ENCODE peak calls at places on chromosomes 4 and X, in nine cellular contexts. T is GM12891, H is stomach, V is suprapubic skin, Q is K562, I is spleen, G is HCT116, E is GM23338, N is GM12878. Z is an unnamed sample.

GRCh38 chr4:11741190-11741652 is 312.5 kb upstream of the HS3ST1 start:
- DNase-seq in E (no peak), H (no peak), Q (no peak), T (no peak), V (no peak), N (no peak), G (no peak), I (no peak), Z (no peak)

GRCh38 chrX:140091276-140091886 is 126.1 kb upstream of the CXorf66 start:
- DNase-seq in E (peak; percentile 51), I (peak; percentile 81), V (no peak), H (peak; percentile 36), G (no peak), N (no peak), Q (peak; percentile 48), T (peak; percentile 3), Z (peak; percentile 8)

GRCh38 chrX:21369613-21370012 is 4.6 kb upstream of the CNKSR2 start:
- DNase-seq in E (no peak), G (no peak), V (no peak), T (no peak), N (no peak), Q (no peak), H (no peak), I (no peak), Z (no peak)

GRCh38 chr4:8435656-8436121 is 4.8 kb downstream of the ACOX3 start:
- DNase-seq in H (peak; percentile 36), G (no peak), T (peak; percentile 44), E (peak; percentile 18), Q (peak; percentile 81), I (no peak), N (peak; percentile 62), V (no peak), Z (peak; percentile 22)

GRCh38 chrX:143837444-143837843 is 46.4 kb upstream of the UBE2NL start:
- DNase-seq in H (no peak), N (no peak), E (no peak), T (no peak), Q (no peak), I (peak; percentile 57), G (no peak), V (no peak), Z (no peak)

GRCh38 chr4:185222598-185222997 is 13.2 kb downstream of the SNX25 start:
- DNase-seq in I (no peak), E (no peak), T (no peak), N (no peak), G (no peak), Q (no peak), H (no peak), V (no peak), Z (no peak)

GRCh38 chrX:7074135-7074907 is 73.2 kb upstream of the STS start:
- DNase-seq in Q (no peak), V (no peak), I (no peak), T (no peak), H (peak; percentile 63), N (no peak), E (no peak), G (no peak), Z (no peak)

GRCh38 chr4:742742-743311 is 37.2 kb downstream of the PCGF3 start:
- DNase-seq in H (peak; percentile 72), I (peak; percentile 93), T (peak; percentile 97), V (no peak), Q (peak; percentile 76), G (peak; percentile 13), E (peak; percentile 80), N (no peak), Z (peak; percentile 72)

GRCh38 chr4:126530996-126531585 is 1101.7 kb upstream of the INTU start:
- DNase-seq in N (no peak), T (no peak), V (no peak), H (no peak), E (no peak), I (no peak), G (no peak), Q (no peak), Z (no peak)

GRCh38 chrX:23332888-23333821 is 1.5 kb upstream of the PTCHD1 start:
- DNase-seq in Q (no peak), E (peak; percentile 20), N (no peak), H (no peak), V (no peak), T (no peak), G (no peak), I (no peak), Z (peak; percentile 7)
- TF ChIP-seq POLR2AphosphoS5 in Q (no peak), E (no peak), N (no peak), H (no peak), V (no peak), T (no peak), G (no peak), I (no peak), Z (no peak)

GRCh38 chr4:98275129-98275528 is 13.9 kb downstream of the RAP1GDS1 start:
- DNase-seq in N (no peak), V (no peak), Q (no peak), I (no peak), G (no peak), T (no peak), H (no peak), E (no peak), Z (no peak)
- TF ChIP-seq POLR2AphosphoS5 in N (no peak), V (no peak), Q (no peak), I (no peak), G (no peak), T (no peak), H (no peak), E (no peak), Z (no peak)

GRCh38 chrX:29693912-29694311 is 521.5 kb upstream of the MAGEB2 start:
- DNase-seq in Q (no peak), V (no peak), N (no peak), H (no peak), T (no peak), E (no peak), I (no peak), G (no peak), Z (no peak)
- TF ChIP-seq POLR2AphosphoS5 in Q (no peak), V (no peak), N (no peak), H (no peak), T (no peak), E (no peak), I (no peak), G (no peak), Z (no peak)

GRCh38 chr4:119286377-119287002 is 35.4 kb downstream of the FABP2 start:
- DNase-seq in E (peak; percentile 46), T (no peak), G (peak; percentile 47), H (no peak), N (no peak), I (no peak), V (no peak), Q (peak; percentile 56), Z (no peak)
- TF ChIP-seq POLR2AphosphoS5 in E (no peak), T (no peak), G (no peak), H (no peak), N (no peak), I (no peak), V (no peak), Q (no peak), Z (no peak)

DNA sequence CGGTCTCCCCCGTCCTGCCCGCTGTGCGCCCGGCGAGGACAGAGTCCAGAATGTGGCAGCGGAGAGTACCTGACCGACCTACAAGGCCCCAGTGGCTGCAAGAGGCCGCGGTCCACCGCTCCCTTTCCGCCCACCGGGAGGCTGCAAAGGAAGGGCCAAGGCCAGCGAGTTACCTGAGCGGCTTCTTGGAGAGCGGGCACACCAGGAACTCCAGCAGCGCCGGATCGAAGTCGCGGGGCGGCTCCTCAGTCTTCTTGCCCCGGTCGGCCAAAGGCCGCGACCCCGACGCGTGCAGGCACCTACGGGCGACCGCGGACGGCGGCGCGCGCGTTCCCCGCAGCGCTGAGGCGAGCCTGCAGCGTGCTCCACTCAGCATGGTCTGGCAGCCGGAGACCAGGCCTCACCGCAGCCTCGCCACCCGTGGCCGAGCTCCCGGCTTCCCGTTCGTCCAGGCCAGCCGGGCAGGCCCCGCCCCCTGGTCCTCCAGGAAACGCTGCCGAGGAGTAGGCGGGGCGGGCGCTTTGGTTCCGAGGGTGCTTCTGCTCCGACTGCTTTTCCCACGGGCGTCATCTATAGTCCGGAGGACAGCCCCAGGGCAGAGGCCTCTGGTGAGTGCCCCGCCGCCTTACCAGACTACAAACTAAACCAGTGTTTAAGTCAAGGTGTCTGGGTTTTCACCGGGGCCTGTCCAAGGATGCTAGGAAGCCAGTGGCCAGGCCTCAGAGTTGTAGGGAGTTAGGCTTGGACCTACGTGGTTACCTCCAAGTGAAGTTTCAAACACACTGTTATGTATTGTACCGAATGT is at the start of gene PYURF:
- DNase-seq in H (peak; percentile 97), N (peak; percentile 44), E (peak; percentile 98), T (peak; percentile 60), V (peak; percentile 98), I (peak; percentile 96), Q (peak; percentile 96), G (peak; percentile 71), Z (peak; percentile 97)
- TF ChIP-seq POLR2AphosphoS5 in H (peak; percentile 89), N (peak; percentile 75), E (peak; percentile 98), T (peak; percentile 75), V (peak; percentile 81), I (peak; percentile 92), Q (peak; percentile 79), G (peak; percentile 98), Z (peak; percentile 81)

DNA sequence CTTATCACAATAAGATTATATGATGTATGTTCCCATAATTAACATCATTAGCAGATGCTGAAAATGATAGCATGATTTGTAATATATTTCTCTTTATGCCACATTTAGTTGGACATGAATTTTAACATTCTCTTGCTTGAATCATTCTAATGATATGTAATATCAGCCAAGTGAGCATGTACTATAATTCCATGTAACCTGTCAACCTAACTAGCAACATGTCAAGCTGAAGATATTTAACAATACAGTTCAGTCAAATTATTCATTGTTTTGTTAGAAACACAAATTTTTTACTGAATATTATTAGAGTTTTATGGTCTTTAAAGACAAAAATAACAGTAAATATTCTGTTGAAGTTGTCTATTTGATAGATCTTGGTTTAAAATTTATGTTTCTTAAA is 920.4 kb upstream of the PCDH10 start:
- DNase-seq in T (no peak), V (no peak), Q (no peak), H (no peak), G (no peak), N (no peak), I (no peak), E (no peak), Z (no peak)
- TF ChIP-seq POLR2AphosphoS5 in T (no peak), V (no peak), Q (no peak), H (no peak), G (no peak), N (no peak), I (no peak), E (no peak), Z (no peak)